ENCODE peak calls at places on chromosomes 5 and 9, in ten cellular contexts. One of them, this sample, is unnamed.

GRCh38 chr5:134590992-134591659 is 41.5 kb downstream of the SAR1B start:
- DNase-seq in left cardiac atrium: no peak
- DNase-seq in smooth muscle cell of the brain vasculature: no peak
- DNase-seq in C1 segment of cervical spinal cord: no peak
- DNase-seq in activated naive CD4-positive, alpha-beta T cell treated with anti-CD3 and anti-CD28 coated beads, Interleukin-2, amount 10 ng/mL, durations not matched to agents 7 days and 5 days: peak; percentile 35
- DNase-seq in small intestine: peak; percentile 99
- DNase-seq in NCI-H510A: peak; percentile 30
- DNase-seq in AML-193: no peak
- DNase-seq in NCI-H1694: no peak
- DNase-seq in CD8-positive, alpha-beta T cell: no peak
- DNase-seq in this sample: no peak

GRCh38 chr9:73038613-73039012 is 85.8 kb upstream of the ALDH1A1 start:
- DNase-seq in left cardiac atrium: peak; percentile 21
- DNase-seq in smooth muscle cell of the brain vasculature: no peak
- DNase-seq in C1 segment of cervical spinal cord: peak; percentile 53
- DNase-seq in activated naive CD4-positive, alpha-beta T cell treated with anti-CD3 and anti-CD28 coated beads, Interleukin-2, amount 10 ng/mL, durations not matched to agents 7 days and 5 days: no peak
- DNase-seq in small intestine: no peak
- DNase-seq in NCI-H510A: no peak
- DNase-seq in AML-193: no peak
- DNase-seq in NCI-H1694: no peak
- DNase-seq in CD8-positive, alpha-beta T cell: no peak
- DNase-seq in this sample: no peak

GRCh38 chr5:126808619-126809018 is 31.7 kb downstream of the LMNB1 start:
- DNase-seq in left cardiac atrium: no peak
- DNase-seq in smooth muscle cell of the brain vasculature: no peak
- DNase-seq in C1 segment of cervical spinal cord: no peak
- DNase-seq in activated naive CD4-positive, alpha-beta T cell treated with anti-CD3 and anti-CD28 coated beads, Interleukin-2, amount 10 ng/mL, durations not matched to agents 7 days and 5 days: no peak
- DNase-seq in small intestine: peak; percentile 25
- DNase-seq in NCI-H510A: no peak
- DNase-seq in AML-193: peak; percentile 72
- DNase-seq in NCI-H1694: no peak
- DNase-seq in CD8-positive, alpha-beta T cell: no peak
- DNase-seq in this sample: no peak

GRCh38 chr9:91407580-91408275 is 15.9 kb downstream of the NFIL3 start:
- DNase-seq in left cardiac atrium: no peak
- DNase-seq in smooth muscle cell of the brain vasculature: no peak
- DNase-seq in C1 segment of cervical spinal cord: no peak
- DNase-seq in activated naive CD4-positive, alpha-beta T cell treated with anti-CD3 and anti-CD28 coated beads, Interleukin-2, amount 10 ng/mL, durations not matched to agents 7 days and 5 days: no peak
- DNase-seq in small intestine: no peak
- DNase-seq in NCI-H510A: no peak
- DNase-seq in AML-193: no peak
- DNase-seq in NCI-H1694: no peak
- DNase-seq in CD8-positive, alpha-beta T cell: no peak
- DNase-seq in this sample: no peak

GRCh38 chr9:95462419-95463121 is 54.2 kb downstream of the PTCH1 start:
- DNase-seq in left cardiac atrium: peak; percentile 70
- DNase-seq in smooth muscle cell of the brain vasculature: peak; percentile 60
- DNase-seq in C1 segment of cervical spinal cord: peak; percentile 58
- DNase-seq in activated naive CD4-positive, alpha-beta T cell treated with anti-CD3 and anti-CD28 coated beads, Interleukin-2, amount 10 ng/mL, durations not matched to agents 7 days and 5 days: peak; percentile 92
- DNase-seq in small intestine: peak; percentile 76
- DNase-seq in NCI-H510A: peak; percentile 68
- DNase-seq in AML-193: peak; percentile 70
- DNase-seq in NCI-H1694: peak; percentile 80
- DNase-seq in CD8-positive, alpha-beta T cell: peak; percentile 51
- DNase-seq in this sample: peak; percentile 78

GRCh38 chr9:116286287-116286686 is 132.7 kb downstream of the PAPPA start:
- DNase-seq in left cardiac atrium: no peak
- DNase-seq in smooth muscle cell of the brain vasculature: no peak
- DNase-seq in C1 segment of cervical spinal cord: no peak
- DNase-seq in activated naive CD4-positive, alpha-beta T cell treated with anti-CD3 and anti-CD28 coated beads, Interleukin-2, amount 10 ng/mL, durations not matched to agents 7 days and 5 days: no peak
- DNase-seq in small intestine: no peak
- DNase-seq in NCI-H510A: no peak
- DNase-seq in AML-193: no peak
- DNase-seq in NCI-H1694: no peak
- DNase-seq in CD8-positive, alpha-beta T cell: no peak
- DNase-seq in this sample: no peak

GRCh38 chr9:16726718-16727451 is 143.6 kb downstream of the BNC2 start:
- DNase-seq in left cardiac atrium: peak; percentile 89
- DNase-seq in smooth muscle cell of the brain vasculature: no peak
- DNase-seq in C1 segment of cervical spinal cord: peak; percentile 60
- DNase-seq in activated naive CD4-positive, alpha-beta T cell treated with anti-CD3 and anti-CD28 coated beads, Interleukin-2, amount 10 ng/mL, durations not matched to agents 7 days and 5 days: no peak
- DNase-seq in small intestine: peak; percentile 13
- DNase-seq in NCI-H510A: no peak
- DNase-seq in AML-193: no peak
- DNase-seq in NCI-H1694: peak; percentile 4
- DNase-seq in CD8-positive, alpha-beta T cell: no peak
- DNase-seq in this sample: peak; percentile 66

GRCh38 chr5:56278267-56278826 is 45.2 kb upstream of the ANKRD55 start:
- DNase-seq in left cardiac atrium: no peak
- DNase-seq in smooth muscle cell of the brain vasculature: no peak
- DNase-seq in C1 segment of cervical spinal cord: no peak
- DNase-seq in activated naive CD4-positive, alpha-beta T cell treated with anti-CD3 and anti-CD28 coated beads, Interleukin-2, amount 10 ng/mL, durations not matched to agents 7 days and 5 days: no peak
- DNase-seq in small intestine: no peak
- DNase-seq in NCI-H510A: no peak
- DNase-seq in AML-193: no peak
- DNase-seq in NCI-H1694: no peak
- DNase-seq in CD8-positive, alpha-beta T cell: no peak
- DNase-seq in this sample: no peak

GRCh38 chr5:153629027-153629426 is 138.6 kb downstream of the GRIA1 start:
- DNase-seq in left cardiac atrium: peak; percentile 28
- DNase-seq in smooth muscle cell of the brain vasculature: peak; percentile 78
- DNase-seq in C1 segment of cervical spinal cord: peak; percentile 21
- DNase-seq in activated naive CD4-positive, alpha-beta T cell treated with anti-CD3 and anti-CD28 coated beads, Interleukin-2, amount 10 ng/mL, durations not matched to agents 7 days and 5 days: no peak
- DNase-seq in small intestine: no peak
- DNase-seq in NCI-H510A: no peak
- DNase-seq in AML-193: no peak
- DNase-seq in NCI-H1694: no peak
- DNase-seq in CD8-positive, alpha-beta T cell: no peak
- DNase-seq in this sample: peak; percentile 85

GRCh38 chr5:65050140-65050539 is 281.4 kb downstream of the CWC27 start:
- DNase-seq in left cardiac atrium: no peak
- DNase-seq in smooth muscle cell of the brain vasculature: no peak
- DNase-seq in C1 segment of cervical spinal cord: no peak
- DNase-seq in activated naive CD4-positive, alpha-beta T cell treated with anti-CD3 and anti-CD28 coated beads, Interleukin-2, amount 10 ng/mL, durations not matched to agents 7 days and 5 days: no peak
- DNase-seq in small intestine: no peak
- DNase-seq in NCI-H510A: no peak
- DNase-seq in AML-193: no peak
- DNase-seq in NCI-H1694: no peak
- DNase-seq in CD8-positive, alpha-beta T cell: no peak
- DNase-seq in this sample: no peak

GRCh38 chr5:146744358-146744757 is 134.2 kb downstream of the PPP2R2B start:
- DNase-seq in left cardiac atrium: no peak
- DNase-seq in smooth muscle cell of the brain vasculature: no peak
- DNase-seq in C1 segment of cervical spinal cord: peak; percentile 49
- DNase-seq in activated naive CD4-positive, alpha-beta T cell treated with anti-CD3 and anti-CD28 coated beads, Interleukin-2, amount 10 ng/mL, durations not matched to agents 7 days and 5 days: no peak
- DNase-seq in small intestine: no peak
- DNase-seq in NCI-H510A: no peak
- DNase-seq in AML-193: no peak
- DNase-seq in NCI-H1694: peak; percentile 22
- DNase-seq in CD8-positive, alpha-beta T cell: no peak
- DNase-seq in this sample: no peak

GRCh38 chr9:105531530-105531929 is 26.4 kb upstream of the FKTN start:
- DNase-seq in left cardiac atrium: no peak
- DNase-seq in smooth muscle cell of the brain vasculature: no peak
- DNase-seq in C1 segment of cervical spinal cord: no peak
- DNase-seq in activated naive CD4-positive, alpha-beta T cell treated with anti-CD3 and anti-CD28 coated beads, Interleukin-2, amount 10 ng/mL, durations not matched to agents 7 days and 5 days: no peak
- DNase-seq in small intestine: peak; percentile 25
- DNase-seq in NCI-H510A: no peak
- DNase-seq in AML-193: no peak
- DNase-seq in NCI-H1694: no peak
- DNase-seq in CD8-positive, alpha-beta T cell: no peak
- DNase-seq in this sample: no peak

GRCh38 chr5:141898448-141899094 is 20.4 kb upstream of the PCDH1 start:
- DNase-seq in left cardiac atrium: no peak
- DNase-seq in smooth muscle cell of the brain vasculature: no peak
- DNase-seq in C1 segment of cervical spinal cord: no peak
- DNase-seq in activated naive CD4-positive, alpha-beta T cell treated with anti-CD3 and anti-CD28 coated beads, Interleukin-2, amount 10 ng/mL, durations not matched to agents 7 days and 5 days: no peak
- DNase-seq in small intestine: no peak
- DNase-seq in NCI-H510A: no peak
- DNase-seq in AML-193: no peak
- DNase-seq in NCI-H1694: no peak
- DNase-seq in CD8-positive, alpha-beta T cell: no peak
- DNase-seq in this sample: no peak

GRCh38 chr9:102514541-102514940 is 480.6 kb upstream of the CYLC2 start:
- DNase-seq in left cardiac atrium: no peak
- DNase-seq in smooth muscle cell of the brain vasculature: no peak
- DNase-seq in C1 segment of cervical spinal cord: no peak
- DNase-seq in activated naive CD4-positive, alpha-beta T cell treated with anti-CD3 and anti-CD28 coated beads, Interleukin-2, amount 10 ng/mL, durations not matched to agents 7 days and 5 days: no peak
- DNase-seq in small intestine: no peak
- DNase-seq in NCI-H510A: no peak
- DNase-seq in AML-193: no peak
- DNase-seq in NCI-H1694: no peak
- DNase-seq in CD8-positive, alpha-beta T cell: no peak
- DNase-seq in this sample: no peak

GRCh38 chr5:81830602-81831001 is 79.7 kb upstream of the SSBP2 start:
- DNase-seq in left cardiac atrium: no peak
- DNase-seq in smooth muscle cell of the brain vasculature: no peak
- DNase-seq in C1 segment of cervical spinal cord: no peak
- DNase-seq in activated naive CD4-positive, alpha-beta T cell treated with anti-CD3 and anti-CD28 coated beads, Interleukin-2, amount 10 ng/mL, durations not matched to agents 7 days and 5 days: no peak
- DNase-seq in small intestine: no peak
- DNase-seq in NCI-H510A: no peak
- DNase-seq in AML-193: peak; percentile 43
- DNase-seq in NCI-H1694: no peak
- DNase-seq in CD8-positive, alpha-beta T cell: no peak
- DNase-seq in this sample: no peak

GRCh38 chr5:135210286-135211055 is 176.4 kb upstream of the PITX1 start:
- DNase-seq in left cardiac atrium: no peak
- DNase-seq in smooth muscle cell of the brain vasculature: no peak
- DNase-seq in C1 segment of cervical spinal cord: no peak
- DNase-seq in activated naive CD4-positive, alpha-beta T cell treated with anti-CD3 and anti-CD28 coated beads, Interleukin-2, amount 10 ng/mL, durations not matched to agents 7 days and 5 days: no peak
- DNase-seq in small intestine: no peak
- DNase-seq in NCI-H510A: no peak
- DNase-seq in AML-193: no peak
- DNase-seq in NCI-H1694: no peak
- DNase-seq in CD8-positive, alpha-beta T cell: no peak
- DNase-seq in this sample: no peak

GRCh38 chr9:94971378-94972131 is 245.1 kb downstream of the AOPEP start:
- DNase-seq in left cardiac atrium: no peak
- DNase-seq in smooth muscle cell of the brain vasculature: no peak
- DNase-seq in C1 segment of cervical spinal cord: no peak
- DNase-seq in activated naive CD4-positive, alpha-beta T cell treated with anti-CD3 and anti-CD28 coated beads, Interleukin-2, amount 10 ng/mL, durations not matched to agents 7 days and 5 days: no peak
- DNase-seq in small intestine: peak; percentile 61
- DNase-seq in NCI-H510A: peak; percentile 40
- DNase-seq in AML-193: no peak
- DNase-seq in NCI-H1694: peak; percentile 48
- DNase-seq in CD8-positive, alpha-beta T cell: no peak
- DNase-seq in this sample: no peak

GRCh38 chr5:158051036-158051435 is 192.1 kb upstream of the CLINT1 start:
- DNase-seq in left cardiac atrium: no peak
- DNase-seq in smooth muscle cell of the brain vasculature: no peak
- DNase-seq in C1 segment of cervical spinal cord: no peak
- DNase-seq in activated naive CD4-positive, alpha-beta T cell treated with anti-CD3 and anti-CD28 coated beads, Interleukin-2, amount 10 ng/mL, durations not matched to agents 7 days and 5 days: no peak
- DNase-seq in small intestine: no peak
- DNase-seq in NCI-H510A: no peak
- DNase-seq in AML-193: no peak
- DNase-seq in NCI-H1694: no peak
- DNase-seq in CD8-positive, alpha-beta T cell: no peak
- DNase-seq in this sample: no peak

GRCh38 chr9:128702949-128703615 is 779 bp downstream of the PKN3 start:
- DNase-seq in left cardiac atrium: peak; percentile 79
- DNase-seq in smooth muscle cell of the brain vasculature: no peak
- DNase-seq in C1 segment of cervical spinal cord: no peak
- DNase-seq in activated naive CD4-positive, alpha-beta T cell treated with anti-CD3 and anti-CD28 coated beads, Interleukin-2, amount 10 ng/mL, durations not matched to agents 7 days and 5 days: peak; percentile 56
- DNase-seq in small intestine: peak; percentile 40
- DNase-seq in NCI-H510A: no peak
- DNase-seq in AML-193: no peak
- DNase-seq in NCI-H1694: peak; percentile 32
- DNase-seq in CD8-positive, alpha-beta T cell: no peak
- DNase-seq in this sample: no peak